ENCODE peak calls at places on chromosomes 6 and 20, in nine cellular contexts. Q, H, D, K, J, F, T, M and Z are unnamed samples.

GRCh38 chr6:16498237-16498636 is 259.9 kb downstream of the GMPR start:
- DNase-seq in F (peak; percentile 45), J (no peak), M (no peak), H (no peak), T (no peak), Q (no peak), K (no peak), D (no peak), Z (no peak)

GRCh38 chr6:24936641-24937317 is 1.0 kb upstream of the RIPOR2 start:
- DNase-seq in J (peak; percentile 85), H (no peak), D (no peak), F (no peak), Q (no peak), K (no peak), M (no peak), T (no peak), Z (no peak)

GRCh38 chr6:107509506-107509905 is 19.6 kb downstream of the SOBP start:
- DNase-seq in H (peak; percentile 26), J (no peak), Q (peak; percentile 15), D (no peak), T (no peak), K (no peak), F (no peak), M (no peak), Z (no peak)

GRCh38 chr20:62780204-62780603 is 16.1 kb upstream of the MRGBP start:
- DNase-seq in K (no peak), H (no peak), M (no peak), F (no peak), T (no peak), D (no peak), J (no peak), Q (no peak), Z (no peak)

GRCh38 chr20:63653974-63654680 is 903 bp upstream of the STMN3 start:
- DNase-seq in H (no peak), F (no peak), K (no peak), D (no peak), J (no peak), M (no peak), Q (no peak), T (no peak), Z (no peak)

GRCh38 chr20:50426865-50427739 is 83.1 kb upstream of the PTPN1 start:
- DNase-seq in M (peak; percentile 61), F (no peak), Q (no peak), K (no peak), H (no peak), J (no peak), D (no peak), T (no peak), Z (no peak)

GRCh38 chr6:56541736-56542366 is 100.8 kb downstream of the DST start:
- DNase-seq in K (no peak), F (no peak), H (no peak), M (no peak), Q (no peak), D (no peak), J (no peak), T (no peak), Z (no peak)

GRCh38 chr20:60209048-60209447 is 250.8 kb downstream of the CDH26 start:
- DNase-seq in H (no peak), D (no peak), T (no peak), K (no peak), F (no peak), Q (no peak), J (no peak), M (no peak), Z (no peak)

GRCh38 chr20:32807706-32808105 is 12.0 kb upstream of the MAPRE1 start:
- DNase-seq in M (no peak), J (no peak), F (no peak), K (no peak), H (no peak), Q (no peak), D (no peak), T (no peak), Z (no peak)

GRCh38 chr20:34709044-34709835 is 5.1 kb downstream of the TP53INP2 start:
- DNase-seq in K (peak; percentile 68), F (no peak), Q (peak; percentile 88), T (peak; percentile 92), D (peak; percentile 58), M (peak; percentile 90), J (peak; percentile 81), H (peak; percentile 82), Z (no peak)

GRCh38 chr6:133646021-133646682 is 242.8 kb upstream of the TCF21 start:
- DNase-seq in M (peak; percentile 34), K (no peak), J (no peak), D (no peak), Q (peak; percentile 42), H (peak; percentile 35), T (no peak), F (no peak), Z (no peak)

GRCh38 chr6:18269253-18269652 is 4.9 kb upstream of the DEK start:
- DNase-seq in J (peak; percentile 49), Q (no peak), F (peak; percentile 28), T (no peak), D (no peak), M (peak; percentile 32), K (no peak), H (no peak), Z (no peak)

GRCh38 chr6:30196376-30196775 is 16.8 kb downstream of the TRIM26 start:
- DNase-seq in K (no peak), H (no peak), M (no peak), J (no peak), F (no peak), Q (no peak), D (no peak), T (no peak), Z (no peak)

GRCh38 chr6:163759542-163759941 is 345.0 kb downstream of the QKI start:
- DNase-seq in J (no peak), K (no peak), T (no peak), H (no peak), D (no peak), Q (no peak), F (no peak), M (no peak), Z (no peak)

GRCh38 chr20:54794874-54795273 is 319.5 kb downstream of the DOK5 start:
- DNase-seq in K (no peak), T (no peak), J (no peak), F (no peak), M (no peak), H (no peak), Q (no peak), D (no peak), Z (no peak)

GRCh38 chr6:18183736-18184135 is 28.5 kb downstream of the KDM1B start:
- DNase-seq in H (no peak), F (no peak), J (no peak), T (no peak), Q (no peak), D (no peak), M (no peak), K (no peak), Z (no peak)

GRCh38 chr6:106168097-106168888 is 82.2 kb downstream of the PRDM1 start:
- DNase-seq in M (no peak), K (no peak), J (no peak), T (no peak), H (no peak), F (no peak), D (no peak), Q (no peak), Z (no peak)

GRCh38 chr6:86118271-86118670 is 475.6 kb upstream of the SYNCRIP start:
- DNase-seq in F (no peak), T (no peak), Q (no peak), H (no peak), D (no peak), M (no peak), J (no peak), K (no peak), Z (no peak)

GRCh38 chr6:8579372-8579771 is 144.0 kb upstream of the SLC35B3 start:
- DNase-seq in K (no peak), H (no peak), Q (no peak), M (no peak), J (no peak), F (peak; percentile 41), T (no peak), D (no peak), Z (no peak)

GRCh38 chr6:79646006-79646405 is 14.9 kb downstream of the SH3BGRL2 start:
- DNase-seq in H (no peak), D (no peak), F (no peak), Q (no peak), T (no peak), K (no peak), M (no peak), J (peak; percentile 43), Z (no peak)

GRCh38 chr6:5260111-5260620 is 584 bp downstream of the LYRM4 start:
- DNase-seq in H (peak; percentile 71), Q (peak; percentile 60), J (peak; percentile 88), D (peak; percentile 55), K (peak; percentile 25), M (peak; percentile 64), F (no peak), T (no peak), Z (no peak)

GRCh38 chr20:41508335-41508734 is 109.8 kb downstream of the CHD6 start:
- DNase-seq in D (no peak), H (no peak), F (no peak), M (no peak), Q (no peak), T (no peak), J (no peak), K (no peak), Z (no peak)